ENCODE peak calls at places on chromosomes 3 and 15, in five cellular contexts. One of them, this sample, is unnamed.

GRCh38 chr15:65219137-65219536 is 7.9 kb upstream of the CILP start:
- DNase-seq in ovary: no peak
- DNase-seq in fibroblast of the aortic adventitia: no peak
- DNase-seq in IMR-90: no peak
- DNase-seq in lower leg skin: no peak
- DNase-seq in this sample: no peak

GRCh38 chr15:85687329-85687728 is 107.4 kb downstream of the KLHL25 start:
- DNase-seq in IMR-90: no peak
- DNase-seq in fibroblast of the aortic adventitia: no peak
- DNase-seq in lower leg skin: no peak
- DNase-seq in ovary: no peak
- DNase-seq in this sample: no peak

GRCh38 chr3:155714295-155714718 is 30.6 kb downstream of the PLCH1 start:
- DNase-seq in ovary: no peak
- DNase-seq in lower leg skin: no peak
- DNase-seq in fibroblast of the aortic adventitia: no peak
- DNase-seq in IMR-90: no peak
- DNase-seq in this sample: no peak

GRCh38 chr15:48631191-48631770 is 14.2 kb downstream of the FBN1 start:
- DNase-seq in IMR-90: peak; percentile 32
- DNase-seq in lower leg skin: no peak
- DNase-seq in fibroblast of the aortic adventitia: peak; percentile 66
- DNase-seq in ovary: no peak
- DNase-seq in this sample: no peak

GRCh38 chr3:171376125-171376947 is 83.9 kb downstream of the TNIK start:
- DNase-seq in fibroblast of the aortic adventitia: peak; percentile 65
- DNase-seq in IMR-90: peak; percentile 65
- DNase-seq in lower leg skin: no peak
- DNase-seq in ovary: no peak
- DNase-seq in this sample: peak; percentile 49

GRCh38 chr15:80966431-80967197 is 23.0 kb downstream of the MESD start:
- DNase-seq in lower leg skin: peak; percentile 32
- DNase-seq in ovary: no peak
- DNase-seq in fibroblast of the aortic adventitia: no peak
- DNase-seq in IMR-90: no peak
- DNase-seq in this sample: no peak

GRCh38 chr15:64686130-64686735 is 89.2 kb downstream of the RBPMS2 start:
- DNase-seq in lower leg skin: no peak
- DNase-seq in fibroblast of the aortic adventitia: peak; percentile 81
- DNase-seq in IMR-90: peak; percentile 63
- DNase-seq in ovary: no peak
- DNase-seq in this sample: peak; percentile 34

GRCh38 chr15:38254065-38254883 is 1.6 kb downstream of the SPRED1 start:
- DNase-seq in lower leg skin: no peak
- DNase-seq in fibroblast of the aortic adventitia: peak; percentile 69
- DNase-seq in IMR-90: peak; percentile 68
- DNase-seq in ovary: no peak
- DNase-seq in this sample: peak; percentile 69

GRCh38 chr3:196559826-196560225 is 8.5 kb downstream of the WDR53 start:
- DNase-seq in fibroblast of the aortic adventitia: no peak
- DNase-seq in ovary: no peak
- DNase-seq in IMR-90: peak; percentile 65
- DNase-seq in lower leg skin: no peak
- DNase-seq in this sample: peak; percentile 10

GRCh38 chr15:84992157-84992940 is 10.7 kb downstream of the PDE8A start:
- DNase-seq in lower leg skin: no peak
- DNase-seq in IMR-90: peak; percentile 87
- DNase-seq in fibroblast of the aortic adventitia: peak; percentile 79
- DNase-seq in ovary: no peak
- DNase-seq in this sample: peak; percentile 79

GRCh38 chr3:8879347-8879944 is 83.8 kb downstream of the RAD18 start:
- DNase-seq in ovary: no peak
- DNase-seq in lower leg skin: no peak
- DNase-seq in fibroblast of the aortic adventitia: no peak
- DNase-seq in IMR-90: no peak
- DNase-seq in this sample: no peak

GRCh38 chr3:51686512-51687215 is 15.6 kb downstream of the TEX264 start:
- DNase-seq in ovary: no peak
- DNase-seq in fibroblast of the aortic adventitia: peak; percentile 24
- DNase-seq in IMR-90: peak; percentile 8
- DNase-seq in lower leg skin: peak; percentile 91
- DNase-seq in this sample: no peak

GRCh38 chr15:58608129-58608590 is 141.3 kb downstream of the ADAM10 start:
- DNase-seq in ovary: no peak
- DNase-seq in IMR-90: peak; percentile 90
- DNase-seq in fibroblast of the aortic adventitia: peak; percentile 62
- DNase-seq in lower leg skin: no peak
- DNase-seq in this sample: peak; percentile 70

GRCh38 chr3:48413086-48413485 is 16.8 kb downstream of the PLXNB1 start:
- DNase-seq in lower leg skin: peak; percentile 70
- DNase-seq in IMR-90: no peak
- DNase-seq in fibroblast of the aortic adventitia: no peak
- DNase-seq in ovary: peak; percentile 13
- DNase-seq in this sample: no peak

GRCh38 chr15:55248895-55249294 is 40.7 kb downstream of the RAB27A start:
- DNase-seq in ovary: no peak
- DNase-seq in lower leg skin: no peak
- DNase-seq in IMR-90: no peak
- DNase-seq in fibroblast of the aortic adventitia: no peak
- DNase-seq in this sample: no peak

GRCh38 chr15:58136731-58137130 is 1.4 kb upstream of the AQP9 start:
- DNase-seq in ovary: no peak
- DNase-seq in lower leg skin: no peak
- DNase-seq in IMR-90: no peak
- DNase-seq in fibroblast of the aortic adventitia: peak; percentile 15
- DNase-seq in this sample: peak; percentile 76

GRCh38 chr15:64246364-64247189 is 83.8 kb upstream of the PPIB start:
- DNase-seq in lower leg skin: no peak
- DNase-seq in IMR-90: peak; percentile 93
- DNase-seq in ovary: no peak
- DNase-seq in fibroblast of the aortic adventitia: peak; percentile 72
- DNase-seq in this sample: peak; percentile 87

GRCh38 chr3:129315386-129315991 is 36.8 kb downstream of the HMCES start:
- DNase-seq in ovary: peak; percentile 64
- DNase-seq in IMR-90: peak; percentile 21
- DNase-seq in lower leg skin: no peak
- DNase-seq in fibroblast of the aortic adventitia: peak; percentile 33
- DNase-seq in this sample: peak; percentile 17

GRCh38 chr15:100022426-100022825 is 289.2 kb upstream of the LYSMD4 start:
- DNase-seq in ovary: no peak
- DNase-seq in lower leg skin: peak; percentile 58
- DNase-seq in IMR-90: no peak
- DNase-seq in fibroblast of the aortic adventitia: no peak
- DNase-seq in this sample: no peak

GRCh38 chr3:48898383-48899234 is at the start of gene SLC25A20:
- DNase-seq in fibroblast of the aortic adventitia: peak; percentile 73
- DNase-seq in lower leg skin: peak; percentile 98
- DNase-seq in ovary: peak; percentile 88
- DNase-seq in IMR-90: peak; percentile 78
- DNase-seq in this sample: peak; percentile 94

GRCh38 chr3:72171461-72171860 is 386.5 kb upstream of the PROK2 start:
- DNase-seq in lower leg skin: no peak
- DNase-seq in IMR-90: no peak
- DNase-seq in ovary: no peak
- DNase-seq in fibroblast of the aortic adventitia: peak; percentile 78
- DNase-seq in this sample: no peak
- H3K4me3 ChIP-seq in lower leg skin: no peak overlapping the region
- H3K4me3 ChIP-seq in IMR-90: no peak overlapping the region
- H3K4me3 ChIP-seq in ovary: peak overlapping the region; percentile 7
- H3K4me3 ChIP-seq in fibroblast of the aortic adventitia: no peak overlapping the region
- H3K4me3 ChIP-seq in this sample: no peak overlapping the region

DNA sequence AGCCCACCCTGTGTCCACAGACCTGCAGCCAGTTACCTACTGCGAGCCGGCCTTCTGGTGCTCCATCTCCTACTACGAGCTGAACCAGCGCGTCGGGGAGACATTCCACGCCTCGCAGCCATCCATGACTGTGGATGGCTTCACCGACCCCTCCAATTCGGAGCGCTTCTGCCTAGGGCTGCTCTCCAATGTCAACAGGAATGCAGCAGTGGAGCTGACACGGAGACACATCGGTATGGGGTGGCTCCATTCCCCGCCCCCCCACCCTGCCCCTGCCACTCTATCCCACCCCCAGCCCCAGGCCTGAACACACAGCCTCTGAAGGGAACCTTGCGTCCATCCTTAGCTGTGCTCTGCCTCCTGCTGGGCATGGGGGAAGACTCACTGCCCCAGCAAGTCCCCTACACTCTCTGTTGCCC is 73.2 kb downstream of the AAGAB start:
- DNase-seq in fibroblast of the aortic adventitia: no peak
- DNase-seq in lower leg skin: peak; percentile 43
- DNase-seq in ovary: no peak
- DNase-seq in IMR-90: no peak
- DNase-seq in this sample: no peak
- TF ChIP-seq CTCF in fibroblast of the aortic adventitia: peak; percentile 5
- TF ChIP-seq CTCF in lower leg skin: no peak
- TF ChIP-seq CTCF in ovary: no peak
- TF ChIP-seq CTCF in IMR-90: no peak
- TF ChIP-seq CTCF in this sample: no peak

GRCh38 chr3:45226206-45226915 is at the start of gene TMEM158:
- DNase-seq in IMR-90: peak; percentile 70
- DNase-seq in fibroblast of the aortic adventitia: peak; percentile 57
- DNase-seq in ovary: peak; percentile 80
- DNase-seq in lower leg skin: peak; percentile 95
- DNase-seq in this sample: peak; percentile 95

GRCh38 chr3:45227131-45227819 is 1.2 kb upstream of the TMEM158 start:
- DNase-seq in fibroblast of the aortic adventitia: peak; percentile 72
- DNase-seq in ovary: no peak
- DNase-seq in IMR-90: no peak
- DNase-seq in lower leg skin: no peak
- DNase-seq in this sample: no peak

GRCh38 chr3:45223889-45224730 is 2.0 kb downstream of the TMEM158 start:
- DNase-seq in fibroblast of the aortic adventitia: peak; percentile 66
- DNase-seq in lower leg skin: no peak
- DNase-seq in ovary: no peak
- DNase-seq in IMR-90: peak; percentile 69
- DNase-seq in this sample: no peak

GRCh38 chr3:45224824-45225464 is 1.1 kb downstream of the TMEM158 start:
- DNase-seq in fibroblast of the aortic adventitia: peak; percentile 66
- DNase-seq in IMR-90: peak; percentile 78
- DNase-seq in lower leg skin: peak; percentile 91
- DNase-seq in ovary: peak; percentile 53
- DNase-seq in this sample: peak; percentile 63

GRCh38 chr3:45225465-45226205 is 452 bp downstream of the TMEM158 start:
- DNase-seq in fibroblast of the aortic adventitia: peak; percentile 27
- DNase-seq in ovary: peak; percentile 21
- DNase-seq in lower leg skin: no peak
- DNase-seq in IMR-90: no peak
- DNase-seq in this sample: no peak
- H3K4me3 ChIP-seq in fibroblast of the aortic adventitia: peak overlapping the region; percentile 81
- H3K4me3 ChIP-seq in ovary: peak overlapping the region; percentile 54
- H3K4me3 ChIP-seq in lower leg skin: peak overlapping the region; percentile 25
- H3K4me3 ChIP-seq in IMR-90: peak overlapping the region; percentile 72
- H3K4me3 ChIP-seq in this sample: peak overlapping the region; percentile 75

GRCh38 chr3:107643038-107643883 is 120.5 kb downstream of the BBX start:
- DNase-seq in IMR-90: no peak
- DNase-seq in ovary: no peak
- DNase-seq in lower leg skin: no peak
- DNase-seq in fibroblast of the aortic adventitia: no peak
- DNase-seq in this sample: no peak
- TF ChIP-seq CTCF in IMR-90: peak; percentile 20
- TF ChIP-seq CTCF in ovary: no peak
- TF ChIP-seq CTCF in lower leg skin: no peak
- TF ChIP-seq CTCF in fibroblast of the aortic adventitia: peak; percentile 17
- TF ChIP-seq CTCF in this sample: no peak

This sample was measured in foreskin fibroblast.